ENCODE peak calls at places on chromosomes 11 and 22, in four cellular contexts. Z is HepG2, I is A549, A is epithelial cell of proximal tubule. C is an unnamed sample.

GRCh38 chr22:25404556-25404922 is 159.9 kb upstream of the GRK3 start:
- DNase-seq in Z (peak), I (no peak), A (no peak), C (no peak)

GRCh38 chr11:72330131-72330727 is 86.3 kb upstream of the PHOX2A start:
- DNase-seq in Z (no peak), I (no peak), A (no peak), C (no peak)

GRCh38 chr11:127106938-127107337 is 106.4 kb upstream of the KIRREL3 start:
- DNase-seq in Z (no peak), I (no peak), A (no peak), C (no peak)

GRCh38 chr11:75919525-75919924 is 104.5 kb downstream of the UVRAG start:
- DNase-seq in Z (no peak), I (no peak), A (no peak), C (no peak)

GRCh38 chr22:37288521-37288920 is 6.2 kb downstream of the CYTH4 start:
- DNase-seq in Z (no peak), I (no peak), A (no peak), C (no peak)

GRCh38 chr11:15585587-15586331 is 471.0 kb downstream of the INSC start:
- DNase-seq in Z (no peak), I (no peak), A (no peak), C (no peak)

GRCh38 chr11:17021550-17021949 is 7.3 kb upstream of the PLEKHA7 start:
- DNase-seq in Z (no peak), I (no peak), A (no peak), C (no peak)

GRCh38 chr22:38706101-38706884 is 549 bp downstream of the GTPBP1 start:
- DNase-seq in Z (no peak), I (no peak), A (no peak), C (peak)

GRCh38 chr11:95985174-95985808 is 61.4 kb upstream of the MTMR2 start:
- DNase-seq in Z (no peak), I (no peak), A (no peak), C (no peak)

GRCh38 chr11:18106688-18107087 is 806 bp upstream of the SAAL1 start:
- DNase-seq in Z (no peak), I (no peak), A (no peak), C (no peak)

GRCh38 chr11:88420165-88420781 is 82.7 kb upstream of the CTSC start:
- DNase-seq in Z (no peak), I (no peak), A (no peak), C (no peak)

GRCh38 chr11:81030186-81030585 is 1589.4 kb upstream of the TENM4 start:
- DNase-seq in Z (no peak), I (no peak), A (peak), C (no peak)

GRCh38 chr11:47918882-47919495 is 61.4 kb upstream of the PTPRJ start:
- DNase-seq in Z (no peak), I (peak), A (no peak), C (no peak)

GRCh38 chr11:58921778-58922390 is 17.4 kb upstream of the GLYATL1 start:
- DNase-seq in Z (no peak), I (no peak), A (no peak), C (no peak)

GRCh38 chr11:70306586-70307033 is 36.1 kb downstream of the PPFIA1 start:
- DNase-seq in Z (no peak), I (no peak), A (no peak), C (no peak)

GRCh38 chr11:8693010-8693551 is 10.5 kb downstream of the RPL27A start:
- DNase-seq in Z (no peak), I (no peak), A (no peak), C (no peak)
- TF ChIP-seq CTCF in Z (no peak), I (no peak), A (no peak), C (no peak)

GRCh38 chr22:17580461-17581031 is 17.2 kb downstream of the SLC25A18 start:
- DNase-seq in Z (peak), I (no peak), A (no peak), C (no peak)
- TF ChIP-seq CTCF in Z (peak), I (no peak), A (no peak), C (no peak)

GRCh38 chr11:44189986-44190882 is 94.8 kb downstream of the EXT2 start:
- DNase-seq in Z (no peak), I (no peak), A (no peak), C (no peak)

GRCh38 chr11:44191322-44192014 is 96.0 kb downstream of the EXT2 start:
- DNase-seq in Z (no peak), I (no peak), A (no peak), C (no peak)

GRCh38 chr11:44192015-44192380 is 96.5 kb downstream of the EXT2 start:
- DNase-seq in Z (no peak), I (no peak), A (no peak), C (no peak)

GRCh38 chr11:44190883-44191230 is 95.4 kb downstream of the EXT2 start:
- DNase-seq in Z (no peak), I (no peak), A (no peak), C (no peak)

GRCh38 chr11:44192701-44193100 is 97.2 kb downstream of the EXT2 start:
- DNase-seq in Z (no peak), I (no peak), A (no peak), C (no peak)
- TF ChIP-seq CTCF in Z (no peak), I (no peak), A (no peak), C (no peak)

DNA sequence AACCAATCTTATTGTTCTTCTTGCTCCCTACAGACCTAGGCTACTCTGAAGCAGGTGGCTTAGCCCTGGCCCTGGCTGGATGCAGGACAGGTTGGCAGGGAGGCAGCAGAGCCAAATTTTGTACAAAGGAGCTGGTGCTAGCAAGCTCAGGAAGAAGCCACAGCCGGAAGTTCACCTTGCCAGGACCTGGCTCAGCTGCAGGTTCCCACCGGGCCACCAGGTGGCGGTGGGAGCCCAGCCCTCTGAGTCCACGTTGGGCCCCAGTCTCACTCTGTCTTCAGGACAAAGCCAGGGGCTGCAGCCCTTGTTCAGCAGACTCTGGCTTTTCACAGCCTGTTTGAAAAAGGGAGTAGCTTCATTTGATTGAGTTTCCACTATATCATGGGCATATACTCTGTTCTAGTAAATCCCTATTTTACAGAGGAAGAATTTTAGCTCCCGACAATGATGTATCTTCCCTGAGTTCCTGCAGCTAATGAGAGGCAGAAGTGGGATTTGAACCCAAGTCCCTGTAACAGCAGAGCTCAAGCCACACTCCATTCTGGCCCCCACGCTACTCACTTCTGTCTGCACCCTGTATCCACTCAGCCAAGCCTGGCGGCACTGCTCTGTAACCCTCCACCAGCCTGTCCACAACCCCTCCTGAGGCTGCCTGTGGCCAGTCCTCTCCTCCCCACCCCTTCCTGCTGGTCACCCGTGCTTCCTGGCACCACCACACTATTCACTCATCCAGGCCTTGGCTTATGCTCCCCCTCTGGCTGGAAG is 3.3 kb downstream of the TKFC start:
- DNase-seq in Z (peak), I (peak), A (no peak), C (peak)
- TF ChIP-seq CTCF in Z (peak), I (peak), A (peak), C (peak)

GRCh38 chr11:105000797-105001196 is 22.2 kb downstream of the CASP5 start:
- DNase-seq in Z (no peak), I (no peak), A (no peak), C (no peak)
- TF ChIP-seq CTCF in Z (peak), I (no peak), A (peak), C (peak)

DNA sequence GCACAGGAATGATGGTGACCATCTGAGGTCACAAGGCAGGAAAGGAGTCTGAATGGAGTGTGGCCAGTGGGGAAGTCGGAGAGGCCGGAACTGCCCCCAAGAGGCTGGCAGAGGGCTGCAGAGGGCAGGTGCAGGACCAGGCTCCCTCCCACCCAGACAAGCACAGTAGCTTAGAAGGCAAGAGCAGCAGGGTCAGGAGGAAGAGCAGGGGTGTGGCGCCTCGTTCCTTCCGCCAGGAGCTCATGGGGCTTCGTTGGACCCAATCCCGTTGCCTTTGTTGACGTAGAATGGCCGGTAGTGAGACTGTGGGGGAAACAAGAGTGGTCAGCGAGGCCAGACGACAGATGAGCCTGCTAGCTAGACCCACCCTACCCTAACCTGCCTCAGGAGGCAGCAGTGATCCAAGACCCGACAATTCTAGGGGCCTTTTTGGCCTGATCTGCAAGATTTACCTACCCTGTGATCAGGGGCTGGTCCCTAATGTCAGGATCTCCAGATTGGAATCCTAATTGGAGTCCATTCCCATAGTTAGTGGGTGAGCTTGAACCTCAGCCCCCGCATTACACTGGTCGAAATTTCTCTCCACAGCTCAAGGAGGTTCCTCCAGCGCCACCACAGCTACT is 25.6 kb downstream of the TRIM29 start:
- DNase-seq in Z (no peak), I (no peak), A (no peak), C (no peak)
- TF ChIP-seq CTCF in Z (no peak), I (no peak), A (no peak), C (peak)

GRCh38 chr11:34891611-34892010 is 24.6 kb downstream of the APIP start:
- DNase-seq in Z (peak), I (no peak), A (no peak), C (no peak)

GRCh38 chr11:34887260-34887659 is 28.9 kb downstream of the APIP start:
- DNase-seq in Z (no peak), I (no peak), A (no peak), C (no peak)

GRCh38 chr11:34890089-34890488 is 26.1 kb downstream of the APIP start:
- DNase-seq in Z (no peak), I (no peak), A (no peak), C (no peak)

GRCh38 chr11:34886609-34887008 is 29.6 kb downstream of the APIP start:
- DNase-seq in Z (peak), I (no peak), A (no peak), C (no peak)

DNA sequence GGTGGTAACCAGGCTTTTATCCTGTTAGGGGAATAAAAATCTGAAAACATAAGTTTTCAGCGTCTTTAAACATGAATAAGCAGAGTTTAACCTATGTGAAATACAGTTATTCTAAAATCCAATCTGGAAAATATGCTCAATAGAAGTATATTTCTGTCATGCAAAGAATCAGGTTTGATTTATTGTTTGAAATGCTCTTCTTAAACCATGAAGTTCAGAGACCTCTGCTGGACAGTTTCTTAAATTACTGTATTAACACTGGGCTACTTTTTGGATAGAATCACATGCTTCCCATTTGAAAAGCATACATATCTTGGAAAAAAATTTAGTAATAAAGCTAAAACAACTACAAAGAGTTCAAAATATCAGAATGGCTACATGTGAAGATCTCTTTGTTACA is 25.4 kb downstream of the APIP start:
- DNase-seq in Z (peak), I (no peak), A (no peak), C (no peak)
- TF ChIP-seq CTCF in Z (peak), I (peak), A (peak), C (peak)

GRCh38 chr11:62841361-62842170 is 2.2 kb upstream of the WDR74 start:
- DNase-seq in Z (peak), I (peak), A (peak), C (peak)
- TF ChIP-seq CTCF in Z (peak), I (no peak), A (no peak), C (no peak)

GRCh38 chr11:106137758-106138157 is 60.3 kb downstream of the AASDHPPT start:
- DNase-seq in Z (no peak), I (no peak), A (no peak), C (no peak)

GRCh38 chr11:106132582-106133354 is 55.3 kb downstream of the AASDHPPT start:
- DNase-seq in Z (no peak), I (no peak), A (no peak), C (no peak)

GRCh38 chr11:106137061-106137460 is 59.6 kb downstream of the AASDHPPT start:
- DNase-seq in Z (no peak), I (no peak), A (no peak), C (no peak)

GRCh38 chr11:106131998-106132397 is 54.5 kb downstream of the AASDHPPT start:
- DNase-seq in Z (no peak), I (no peak), A (no peak), C (no peak)

GRCh38 chr11:106133529-106133928 is 56.1 kb downstream of the AASDHPPT start:
- DNase-seq in Z (no peak), I (no peak), A (no peak), C (no peak)
- TF ChIP-seq CTCF in Z (peak), I (peak), A (peak), C (peak)

DNA sequence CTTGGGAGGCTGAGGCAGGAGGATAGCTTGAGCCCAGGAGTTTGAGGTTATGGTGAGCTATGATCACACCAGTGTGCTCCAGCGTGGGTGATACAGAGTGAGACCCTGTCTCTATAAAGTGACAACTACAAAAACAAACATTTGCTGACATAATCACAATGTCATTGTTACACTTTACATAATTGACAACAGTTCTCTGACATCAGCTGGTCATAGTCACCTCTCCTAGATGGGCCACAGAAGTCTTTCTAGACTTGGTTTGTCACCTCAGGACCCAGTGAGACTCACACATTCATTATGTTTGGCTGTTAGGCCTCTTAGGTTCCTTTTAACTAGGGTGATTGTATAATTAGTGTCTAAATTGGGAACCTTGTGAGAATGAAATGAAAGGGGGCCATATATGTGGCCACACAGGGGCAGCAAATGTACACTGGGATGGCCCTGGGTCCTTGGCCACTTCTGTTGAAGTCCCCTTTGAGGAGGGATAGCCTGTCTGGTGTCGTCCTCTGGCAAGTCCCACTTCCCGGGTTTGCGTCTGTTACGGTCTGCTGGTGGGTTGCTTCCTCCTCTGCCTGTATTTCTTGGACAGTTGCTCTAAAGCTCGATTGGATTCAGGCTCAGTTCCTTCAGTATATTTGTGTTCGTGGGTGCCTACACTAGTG is 5.8 kb upstream of the PPIL2 start:
- DNase-seq in Z (no peak), I (no peak), A (no peak), C (no peak)
- TF ChIP-seq CTCF in Z (peak), I (no peak), A (no peak), C (no peak)

C was measured in neural crest cell.